ENCODE peak calls at places on chromosomes 16 and 17, in four cellular contexts. V is H9, Q is IMR-90, J is H1. F is an unnamed sample.
A peak's percentile ranks its signal among the peaks of the same experiment; 100 is the strongest.

GRCh38 chr17:14871921-14872320 is 393.2 kb downstream of the PMP22 start:
- DNase-seq in V (no peak), Q (peak; percentile 69), J (no peak), F (no peak)

GRCh38 chr16:31529398-31530312 is 2.0 kb downstream of the AHSP start:
- DNase-seq in V (peak; percentile 37), Q (no peak), J (peak; percentile 58), F (peak; percentile 3)

GRCh38 chr17:44533533-44534246 is 23.6 kb upstream of the FZD2 start:
- DNase-seq in V (peak; percentile 97), Q (peak; percentile 90), J (peak; percentile 97), F (peak; percentile 94)

GRCh38 chr17:7497228-7497627 is 13.1 kb downstream of the POLR2A start:
- DNase-seq in V (no peak), Q (no peak), J (no peak), F (no peak)

GRCh38 chr16:51243836-51244483 is 92.9 kb upstream of the SALL1 start:
- DNase-seq in V (no peak), Q (peak; percentile 16), J (no peak), F (peak; percentile 32)

GRCh38 chr16:11112723-11113348 is 143.2 kb downstream of the SOCS1 start:
- DNase-seq in V (no peak), Q (no peak), J (no peak), F (no peak)

GRCh38 chr16:22194707-22195444 is 11.2 kb upstream of the EEF2K start:
- DNase-seq in V (no peak), Q (no peak), J (no peak), F (no peak)

GRCh38 chr17:44438634-44439033 is 49.2 kb upstream of the ITGA2B start:
- DNase-seq in V (no peak), Q (no peak), J (no peak), F (peak; percentile 77)

GRCh38 chr16:1525871-1526607 is 7.4 kb upstream of the TMEM204 start:
- DNase-seq in V (no peak), Q (no peak), J (no peak), F (no peak)

GRCh38 chr16:23424292-23424958 is 28.6 kb downstream of the COG7 start:
- DNase-seq in V (no peak), Q (peak; percentile 33), J (no peak), F (no peak)

GRCh38 chr16:30112197-30113030 is 923 bp downstream of the GDPD3 start:
- DNase-seq in V (peak; percentile 86), Q (peak; percentile 42), J (peak; percentile 94), F (peak; percentile 74)

GRCh38 chr16:13316008-13316407 is 414.6 kb downstream of the SHISA9 start:
- DNase-seq in V (no peak), Q (no peak), J (no peak), F (no peak)

GRCh38 chr16:46842192-46842895 is 11.4 kb upstream of the C16orf87 start:
- DNase-seq in V (no peak), Q (no peak), J (peak; percentile 23), F (no peak)

GRCh38 chr17:73705594-73705993 is 61.3 kb upstream of the SDK2 start:
- DNase-seq in V (no peak), Q (peak; percentile 1), J (no peak), F (no peak)

GRCh38 chr17:65749479-65749878 is 188.0 kb upstream of the AXIN2 start:
- DNase-seq in V (no peak), Q (peak; percentile 3), J (no peak), F (no peak)

GRCh38 chr17:57207396-57207795 is 48.9 kb upstream of the MSI2 start:
- DNase-seq in V (no peak), Q (no peak), J (no peak), F (no peak)

GRCh38 chr16:55542459-55543082 is 23.9 kb upstream of the CAPNS2 start:
- DNase-seq in V (no peak), Q (peak; percentile 72), J (no peak), F (no peak)

GRCh38 chr16:88489163-88489721 is 36.2 kb downstream of the ZFPM1 start:
- DNase-seq in V (no peak), Q (no peak), J (no peak), F (no peak)

GRCh38 chr16:49986351-49987124 is 38.5 kb upstream of the CNEP1R1 start:
- DNase-seq in V (peak; percentile 39), Q (peak; percentile 27), J (no peak), F (no peak)

GRCh38 chr17:74529243-74529642 is 2.0 kb downstream of the CD300LB start:
- DNase-seq in V (peak; percentile 10), Q (no peak), J (no peak), F (no peak)

GRCh38 chr17:31467502-31468256 is 76.2 kb downstream of the RAB11FIP4 start:
- DNase-seq in V (no peak), Q (no peak), J (peak; percentile 58), F (no peak)

GRCh38 chr17:4738136-4739121 is 1.2 kb upstream of the ZMYND15 start:
- DNase-seq in V (no peak), Q (no peak), J (peak; percentile 64), F (no peak)

GRCh38 chr17:63973930-63974593 is 1.3 kb upstream of the SCN4A start:
- DNase-seq in V (no peak), Q (peak; percentile 21), J (no peak), F (no peak)

DNA sequence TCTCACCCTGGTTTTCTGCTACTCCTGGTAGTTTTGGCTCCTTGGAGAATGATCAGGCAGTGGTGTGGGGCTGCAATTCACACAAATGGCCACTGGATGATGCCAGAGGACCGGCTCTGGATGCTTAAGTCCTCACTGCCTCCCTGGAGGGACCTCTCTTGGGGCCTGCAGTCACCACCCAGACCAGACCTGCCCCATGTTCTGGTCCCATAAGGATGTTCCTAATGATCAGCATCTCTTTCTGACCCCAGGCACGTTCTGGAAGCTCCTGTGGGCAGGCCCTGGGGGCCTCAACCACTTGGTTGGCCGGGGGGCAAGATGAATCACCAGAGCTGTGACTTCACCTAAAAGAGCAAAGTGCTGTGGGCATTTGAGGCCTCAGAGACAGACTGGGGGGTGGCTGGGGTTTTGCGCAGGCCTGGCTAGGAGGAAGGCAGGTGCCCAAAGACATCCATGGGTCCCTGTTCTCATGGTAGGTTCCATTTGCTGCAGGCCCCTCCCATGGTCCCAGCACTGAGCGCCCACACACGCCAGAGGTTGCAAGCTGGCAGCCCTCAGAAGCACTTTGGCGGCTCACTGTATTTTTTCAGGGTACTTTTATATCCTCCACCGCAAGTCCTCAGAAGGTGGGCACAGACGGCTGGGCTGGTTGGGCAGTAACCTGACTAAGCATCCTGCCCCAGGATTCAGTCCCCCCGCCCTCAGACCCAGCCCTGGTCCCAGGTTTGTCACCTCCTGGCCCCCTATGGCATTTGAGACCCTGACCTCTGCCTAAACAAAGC is 53.2 kb downstream of the NT5M start:
- DNase-seq in V (peak; percentile 91), Q (peak; percentile 85), J (peak; percentile 83), F (peak; percentile 87)
- H2BK15ac ChIP-seq in V (no peak overlapping the region), Q (no peak overlapping the region), J (no peak overlapping the region), F (no peak overlapping the region)

DNA sequence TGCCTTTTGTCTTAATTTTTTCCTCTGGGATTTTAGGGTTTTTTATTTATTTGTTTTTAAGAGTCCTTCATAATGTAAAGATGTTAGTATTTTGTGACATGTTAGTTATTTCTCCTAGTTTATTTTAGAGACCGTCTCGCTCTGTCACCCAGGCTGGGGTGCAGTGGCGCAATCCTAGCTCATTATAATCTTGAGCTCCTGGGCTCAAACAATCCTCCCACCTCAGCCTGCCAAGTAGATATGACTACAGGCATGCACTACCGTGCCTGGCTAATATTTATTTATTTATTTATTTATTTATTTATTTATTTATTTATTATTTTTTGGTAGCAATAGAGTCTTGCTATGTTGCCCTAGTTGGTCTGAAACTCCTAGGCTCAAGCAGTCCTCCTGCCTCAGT is 37.4 kb upstream of the ARHGAP17 start:
- DNase-seq in V (no peak), Q (no peak), J (no peak), F (no peak)
- H2BK5ac ChIP-seq in V (no peak overlapping the region), Q (no peak overlapping the region), J (no peak overlapping the region), F (no peak overlapping the region)

DNA sequence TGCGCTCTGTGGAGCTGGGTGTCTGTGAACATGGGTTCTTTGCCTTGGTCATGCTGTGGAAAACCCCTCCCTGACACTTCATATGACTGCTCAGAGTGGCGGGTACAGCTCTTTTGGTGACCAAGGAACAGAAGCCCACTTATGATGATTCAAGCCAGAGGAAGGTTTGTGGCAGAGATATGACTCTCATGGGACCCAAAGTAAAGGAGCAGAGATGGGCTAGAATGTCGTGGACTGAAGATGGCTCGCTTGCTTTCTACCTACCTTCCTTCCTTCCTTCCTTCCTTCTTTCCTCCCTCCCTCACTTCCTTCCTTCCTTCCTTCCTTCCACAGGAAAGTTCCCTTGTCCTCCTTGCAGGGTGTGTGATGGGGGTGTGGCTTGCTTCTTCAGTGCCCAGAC is 169.7 kb upstream of the IRX3 start:
- DNase-seq in V (no peak), Q (no peak), J (no peak), F (no peak)
- H4K5ac ChIP-seq in V (no peak overlapping the region), Q (no peak overlapping the region), J (no peak overlapping the region), F (no peak overlapping the region)

GRCh38 chr17:82097187-82097918 is 683 bp downstream of the FASN start:
- DNase-seq in V (no peak), Q (peak; percentile 64), J (no peak), F (no peak)
- H2BK15ac ChIP-seq in V (no peak overlapping the region), Q (no peak overlapping the region), J (no peak overlapping the region), F (no peak overlapping the region)

DNA sequence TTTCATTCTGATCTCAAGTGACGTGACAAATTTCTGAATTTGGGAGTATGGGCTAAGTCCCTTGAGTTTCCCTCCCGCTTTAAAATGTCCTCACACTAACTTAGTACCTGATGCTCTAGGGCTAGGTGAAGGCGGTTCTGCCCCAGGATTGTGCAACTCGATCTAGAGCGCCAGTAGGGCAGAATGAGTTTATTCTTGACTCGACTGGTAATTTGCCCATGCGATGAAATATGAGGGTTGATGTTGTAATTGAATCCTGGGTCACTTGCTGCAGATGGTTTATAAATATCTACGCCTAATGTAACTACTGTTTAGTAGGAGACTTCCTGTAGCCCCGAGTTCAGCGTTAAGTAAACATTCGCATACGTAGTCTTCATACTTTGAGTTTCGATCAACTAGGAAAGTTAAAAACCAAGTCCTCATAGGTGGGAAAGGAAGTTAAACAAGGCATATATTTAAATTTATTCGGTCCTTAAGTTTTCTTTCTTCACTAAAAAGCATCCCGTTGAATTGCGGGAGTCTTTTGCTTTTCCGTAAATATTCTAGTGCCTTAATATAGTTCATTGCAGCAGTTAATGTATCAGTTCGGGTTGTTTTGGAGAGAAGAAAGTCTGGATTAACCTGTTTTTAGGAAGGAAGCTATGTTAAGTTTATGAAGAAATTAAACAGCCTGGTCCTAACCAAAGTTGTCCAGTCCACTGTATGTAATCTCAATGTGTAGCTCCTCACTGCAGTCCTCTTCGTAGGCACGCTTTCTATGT is 1.6 kb downstream of the CTCF start:
- DNase-seq in V (no peak), Q (peak; percentile 88), J (no peak), F (peak; percentile 41)
- H2BK5ac ChIP-seq in V (no peak overlapping the region), Q (peak overlapping the region; percentile 98), J (peak overlapping the region; percentile 98), F (no peak overlapping the region)

GRCh38 chr17:42406602-42407288 is 16.3 kb downstream of the CAVIN1 start:
- DNase-seq in V (no peak), Q (no peak), J (no peak), F (no peak)

GRCh38 chr17:42404326-42405055 is 16.2 kb upstream of the STAT3 start:
- DNase-seq in V (no peak), Q (no peak), J (no peak), F (no peak)

GRCh38 chr17:42403150-42403549 is 14.9 kb upstream of the STAT3 start:
- DNase-seq in V (peak; percentile 78), Q (no peak), J (peak; percentile 73), F (peak; percentile 51)

GRCh38 chr17:42405963-42406495 is 17.0 kb downstream of the CAVIN1 start:
- DNase-seq in V (peak; percentile 89), Q (peak; percentile 59), J (peak; percentile 96), F (peak; percentile 72)

GRCh38 chr17:42405076-42405475 is 16.8 kb upstream of the STAT3 start:
- DNase-seq in V (no peak), Q (no peak), J (no peak), F (no peak)
- H4K5ac ChIP-seq in V (no peak overlapping the region), Q (no peak overlapping the region), J (no peak overlapping the region), F (no peak overlapping the region)

F was measured in mesendoderm.